ENCODE peak calls at places on chromosomes 12 and 14, in ten cellular contexts. One of them, this sample, is unnamed.

GRCh38 chr12:38053655-38054464 is 262.7 kb upstream of the ALG10B start:
- DNase-seq in NCI-H1417: peak; percentile 60
- DNase-seq in ELR: no peak
- DNase-seq in Calu3: peak; percentile 85
- DNase-seq in cardiac muscle cell: no peak
- DNase-seq in SW480: peak; percentile 54
- DNase-seq in hypothalamus: no peak
- DNase-seq in progenitor cell of endocrine pancreas: no peak
- DNase-seq in kidney: peak; percentile 82
- DNase-seq in activated naive CD8-positive, alpha-beta T cell treated with anti-CD3 and anti-CD28 coated beads, Interleukin-2, amount 50 U/mL, for 24 hours: no peak
- DNase-seq in this sample: peak; percentile 52

GRCh38 chr12:32451816-32452215 is 52.5 kb downstream of the FGD4 start:
- DNase-seq in NCI-H1417: no peak
- DNase-seq in SW480: no peak
- DNase-seq in kidney: no peak
- DNase-seq in Calu3: no peak
- DNase-seq in hypothalamus: no peak
- DNase-seq in progenitor cell of endocrine pancreas: no peak
- DNase-seq in cardiac muscle cell: no peak
- DNase-seq in activated naive CD8-positive, alpha-beta T cell treated with anti-CD3 and anti-CD28 coated beads, Interleukin-2, amount 50 U/mL, for 24 hours: no peak
- DNase-seq in ELR: no peak
- DNase-seq in this sample: no peak

GRCh38 chr12:34399631-34400422 is 377.5 kb downstream of the ALG10 start:
- DNase-seq in cardiac muscle cell: no peak
- DNase-seq in ELR: no peak
- DNase-seq in Calu3: no peak
- DNase-seq in hypothalamus: no peak
- DNase-seq in NCI-H1417: no peak
- DNase-seq in activated naive CD8-positive, alpha-beta T cell treated with anti-CD3 and anti-CD28 coated beads, Interleukin-2, amount 50 U/mL, for 24 hours: no peak
- DNase-seq in kidney: peak; percentile 43
- DNase-seq in SW480: no peak
- DNase-seq in progenitor cell of endocrine pancreas: peak; percentile 10
- DNase-seq in this sample: no peak

GRCh38 chr14:49679271-49679670 is 8.7 kb downstream of the POLE2 start:
- DNase-seq in cardiac muscle cell: no peak
- DNase-seq in NCI-H1417: no peak
- DNase-seq in Calu3: no peak
- DNase-seq in kidney: no peak
- DNase-seq in activated naive CD8-positive, alpha-beta T cell treated with anti-CD3 and anti-CD28 coated beads, Interleukin-2, amount 50 U/mL, for 24 hours: no peak
- DNase-seq in ELR: peak; percentile 49
- DNase-seq in progenitor cell of endocrine pancreas: no peak
- DNase-seq in SW480: no peak
- DNase-seq in hypothalamus: no peak
- DNase-seq in this sample: peak; percentile 60

GRCh38 chr12:109512608-109513007 is 35.2 kb downstream of the UBE3B start:
- DNase-seq in ELR: no peak
- DNase-seq in progenitor cell of endocrine pancreas: no peak
- DNase-seq in Calu3: no peak
- DNase-seq in cardiac muscle cell: no peak
- DNase-seq in kidney: no peak
- DNase-seq in activated naive CD8-positive, alpha-beta T cell treated with anti-CD3 and anti-CD28 coated beads, Interleukin-2, amount 50 U/mL, for 24 hours: no peak
- DNase-seq in NCI-H1417: peak; percentile 27
- DNase-seq in hypothalamus: no peak
- DNase-seq in SW480: no peak
- DNase-seq in this sample: no peak

GRCh38 chr12:128365032-128365431 is 98.1 kb downstream of the TMEM132C start:
- DNase-seq in kidney: no peak
- DNase-seq in cardiac muscle cell: no peak
- DNase-seq in progenitor cell of endocrine pancreas: no peak
- DNase-seq in ELR: no peak
- DNase-seq in Calu3: no peak
- DNase-seq in hypothalamus: no peak
- DNase-seq in SW480: no peak
- DNase-seq in NCI-H1417: no peak
- DNase-seq in activated naive CD8-positive, alpha-beta T cell treated with anti-CD3 and anti-CD28 coated beads, Interleukin-2, amount 50 U/mL, for 24 hours: no peak
- DNase-seq in this sample: no peak

GRCh38 chr12:21913823-21914222 is 27.4 kb downstream of the ABCC9 start:
- DNase-seq in activated naive CD8-positive, alpha-beta T cell treated with anti-CD3 and anti-CD28 coated beads, Interleukin-2, amount 50 U/mL, for 24 hours: no peak
- DNase-seq in ELR: no peak
- DNase-seq in kidney: no peak
- DNase-seq in hypothalamus: no peak
- DNase-seq in NCI-H1417: no peak
- DNase-seq in SW480: no peak
- DNase-seq in progenitor cell of endocrine pancreas: no peak
- DNase-seq in cardiac muscle cell: no peak
- DNase-seq in Calu3: no peak
- DNase-seq in this sample: no peak

GRCh38 chr12:13573698-13574321 is 377.3 kb downstream of the EMP1 start:
- DNase-seq in cardiac muscle cell: no peak
- DNase-seq in hypothalamus: no peak
- DNase-seq in progenitor cell of endocrine pancreas: no peak
- DNase-seq in ELR: peak; percentile 80
- DNase-seq in SW480: peak; percentile 63
- DNase-seq in kidney: no peak
- DNase-seq in NCI-H1417: no peak
- DNase-seq in activated naive CD8-positive, alpha-beta T cell treated with anti-CD3 and anti-CD28 coated beads, Interleukin-2, amount 50 U/mL, for 24 hours: no peak
- DNase-seq in Calu3: peak; percentile 7
- DNase-seq in this sample: peak; percentile 17

GRCh38 chr12:117361312-117361670 is at the start of gene NOS1:
- DNase-seq in SW480: no peak
- DNase-seq in kidney: no peak
- DNase-seq in cardiac muscle cell: peak; percentile 13
- DNase-seq in NCI-H1417: peak; percentile 34
- DNase-seq in Calu3: no peak
- DNase-seq in ELR: no peak
- DNase-seq in activated naive CD8-positive, alpha-beta T cell treated with anti-CD3 and anti-CD28 coated beads, Interleukin-2, amount 50 U/mL, for 24 hours: no peak
- DNase-seq in hypothalamus: no peak
- DNase-seq in progenitor cell of endocrine pancreas: no peak
- DNase-seq in this sample: no peak

GRCh38 chr14:101817511-101818001 is 56.0 kb downstream of the PPP2R5C start:
- DNase-seq in NCI-H1417: no peak
- DNase-seq in activated naive CD8-positive, alpha-beta T cell treated with anti-CD3 and anti-CD28 coated beads, Interleukin-2, amount 50 U/mL, for 24 hours: no peak
- DNase-seq in kidney: no peak
- DNase-seq in ELR: no peak
- DNase-seq in SW480: no peak
- DNase-seq in Calu3: no peak
- DNase-seq in cardiac muscle cell: no peak
- DNase-seq in progenitor cell of endocrine pancreas: no peak
- DNase-seq in hypothalamus: no peak
- DNase-seq in this sample: no peak

GRCh38 chr14:69355955-69356321 is 42.2 kb downstream of the ERH start:
- DNase-seq in progenitor cell of endocrine pancreas: no peak
- DNase-seq in hypothalamus: no peak
- DNase-seq in cardiac muscle cell: no peak
- DNase-seq in kidney: no peak
- DNase-seq in ELR: peak; percentile 16
- DNase-seq in activated naive CD8-positive, alpha-beta T cell treated with anti-CD3 and anti-CD28 coated beads, Interleukin-2, amount 50 U/mL, for 24 hours: no peak
- DNase-seq in Calu3: no peak
- DNase-seq in SW480: no peak
- DNase-seq in NCI-H1417: no peak
- DNase-seq in this sample: peak; percentile 34

GRCh38 chr14:78509516-78509915 is 339.3 kb downstream of the NRXN3 start:
- DNase-seq in ELR: no peak
- DNase-seq in activated naive CD8-positive, alpha-beta T cell treated with anti-CD3 and anti-CD28 coated beads, Interleukin-2, amount 50 U/mL, for 24 hours: no peak
- DNase-seq in progenitor cell of endocrine pancreas: no peak
- DNase-seq in hypothalamus: no peak
- DNase-seq in kidney: no peak
- DNase-seq in NCI-H1417: no peak
- DNase-seq in Calu3: no peak
- DNase-seq in SW480: peak; percentile 9
- DNase-seq in cardiac muscle cell: no peak
- DNase-seq in this sample: no peak

GRCh38 chr12:104576980-104577925 is 120.5 kb downstream of the CHST11 start:
- DNase-seq in ELR: peak; percentile 87
- DNase-seq in SW480: no peak
- DNase-seq in kidney: no peak
- DNase-seq in hypothalamus: no peak
- DNase-seq in Calu3: no peak
- DNase-seq in NCI-H1417: no peak
- DNase-seq in progenitor cell of endocrine pancreas: no peak
- DNase-seq in cardiac muscle cell: no peak
- DNase-seq in activated naive CD8-positive, alpha-beta T cell treated with anti-CD3 and anti-CD28 coated beads, Interleukin-2, amount 50 U/mL, for 24 hours: no peak
- DNase-seq in this sample: peak; percentile 77

GRCh38 chr14:51738754-51739153 is 87.0 kb downstream of the FRMD6 start:
- DNase-seq in hypothalamus: no peak
- DNase-seq in SW480: peak; percentile 11
- DNase-seq in kidney: no peak
- DNase-seq in NCI-H1417: no peak
- DNase-seq in progenitor cell of endocrine pancreas: no peak
- DNase-seq in cardiac muscle cell: no peak
- DNase-seq in Calu3: peak; percentile 4
- DNase-seq in ELR: no peak
- DNase-seq in activated naive CD8-positive, alpha-beta T cell treated with anti-CD3 and anti-CD28 coated beads, Interleukin-2, amount 50 U/mL, for 24 hours: no peak
- DNase-seq in this sample: no peak

GRCh38 chr12:1882405-1882804 is 36.0 kb downstream of the CACNA2D4 start:
- DNase-seq in activated naive CD8-positive, alpha-beta T cell treated with anti-CD3 and anti-CD28 coated beads, Interleukin-2, amount 50 U/mL, for 24 hours: no peak
- DNase-seq in cardiac muscle cell: no peak
- DNase-seq in ELR: no peak
- DNase-seq in SW480: no peak
- DNase-seq in NCI-H1417: no peak
- DNase-seq in Calu3: no peak
- DNase-seq in hypothalamus: no peak
- DNase-seq in progenitor cell of endocrine pancreas: no peak
- DNase-seq in kidney: no peak
- DNase-seq in this sample: no peak

GRCh38 chr12:122793685-122794106 is 19.3 kb downstream of the CCDC62 start:
- DNase-seq in cardiac muscle cell: peak; percentile 61
- DNase-seq in ELR: peak; percentile 76
- DNase-seq in activated naive CD8-positive, alpha-beta T cell treated with anti-CD3 and anti-CD28 coated beads, Interleukin-2, amount 50 U/mL, for 24 hours: no peak
- DNase-seq in NCI-H1417: peak; percentile 77
- DNase-seq in SW480: peak; percentile 48
- DNase-seq in kidney: no peak
- DNase-seq in Calu3: peak; percentile 18
- DNase-seq in progenitor cell of endocrine pancreas: no peak
- DNase-seq in hypothalamus: no peak
- DNase-seq in this sample: peak; percentile 50

GRCh38 chr12:93818488-93819047 is 141.4 kb downstream of the CRADD start:
- DNase-seq in SW480: no peak
- DNase-seq in cardiac muscle cell: no peak
- DNase-seq in progenitor cell of endocrine pancreas: no peak
- DNase-seq in NCI-H1417: no peak
- DNase-seq in activated naive CD8-positive, alpha-beta T cell treated with anti-CD3 and anti-CD28 coated beads, Interleukin-2, amount 50 U/mL, for 24 hours: no peak
- DNase-seq in hypothalamus: no peak
- DNase-seq in Calu3: no peak
- DNase-seq in kidney: peak; percentile 72
- DNase-seq in ELR: no peak
- DNase-seq in this sample: no peak

GRCh38 chr12:9634177-9634803 is 26.6 kb upstream of the KLRB1 start:
- DNase-seq in progenitor cell of endocrine pancreas: peak; percentile 58
- DNase-seq in activated naive CD8-positive, alpha-beta T cell treated with anti-CD3 and anti-CD28 coated beads, Interleukin-2, amount 50 U/mL, for 24 hours: peak; percentile 84
- DNase-seq in cardiac muscle cell: peak; percentile 64
- DNase-seq in hypothalamus: no peak
- DNase-seq in Calu3: peak; percentile 72
- DNase-seq in NCI-H1417: peak; percentile 71
- DNase-seq in kidney: no peak
- DNase-seq in ELR: peak; percentile 68
- DNase-seq in SW480: peak; percentile 44
- DNase-seq in this sample: peak; percentile 54

GRCh38 chr12:70443274-70443673 is 77.2 kb downstream of the KCNMB4 start:
- DNase-seq in NCI-H1417: no peak
- DNase-seq in cardiac muscle cell: no peak
- DNase-seq in progenitor cell of endocrine pancreas: no peak
- DNase-seq in Calu3: no peak
- DNase-seq in activated naive CD8-positive, alpha-beta T cell treated with anti-CD3 and anti-CD28 coated beads, Interleukin-2, amount 50 U/mL, for 24 hours: no peak
- DNase-seq in SW480: no peak
- DNase-seq in hypothalamus: no peak
- DNase-seq in kidney: no peak
- DNase-seq in ELR: peak; percentile 40
- DNase-seq in this sample: peak; percentile 69

GRCh38 chr12:64469455-64470142 is 17.7 kb downstream of the TBK1 start:
- DNase-seq in ELR: no peak
- DNase-seq in progenitor cell of endocrine pancreas: no peak
- DNase-seq in hypothalamus: no peak
- DNase-seq in activated naive CD8-positive, alpha-beta T cell treated with anti-CD3 and anti-CD28 coated beads, Interleukin-2, amount 50 U/mL, for 24 hours: no peak
- DNase-seq in cardiac muscle cell: no peak
- DNase-seq in Calu3: no peak
- DNase-seq in NCI-H1417: no peak
- DNase-seq in kidney: no peak
- DNase-seq in SW480: no peak
- DNase-seq in this sample: no peak

GRCh38 chr14:54366726-54367707 is 29.8 kb upstream of the CDKN3 start:
- DNase-seq in Calu3: peak; percentile 56
- DNase-seq in kidney: no peak
- DNase-seq in progenitor cell of endocrine pancreas: no peak
- DNase-seq in hypothalamus: peak; percentile 8
- DNase-seq in activated naive CD8-positive, alpha-beta T cell treated with anti-CD3 and anti-CD28 coated beads, Interleukin-2, amount 50 U/mL, for 24 hours: peak; percentile 18
- DNase-seq in cardiac muscle cell: peak; percentile 75
- DNase-seq in NCI-H1417: peak; percentile 67
- DNase-seq in ELR: peak; percentile 71
- DNase-seq in SW480: peak; percentile 57
- DNase-seq in this sample: peak; percentile 81

GRCh38 chr14:74573421-74574091 is 38.5 kb downstream of the LTBP2 start:
- DNase-seq in Calu3: peak; percentile 60
- DNase-seq in hypothalamus: no peak
- DNase-seq in kidney: no peak
- DNase-seq in NCI-H1417: no peak
- DNase-seq in SW480: peak; percentile 70
- DNase-seq in progenitor cell of endocrine pancreas: no peak
- DNase-seq in activated naive CD8-positive, alpha-beta T cell treated with anti-CD3 and anti-CD28 coated beads, Interleukin-2, amount 50 U/mL, for 24 hours: no peak
- DNase-seq in cardiac muscle cell: no peak
- DNase-seq in ELR: no peak
- DNase-seq in this sample: peak; percentile 61

GRCh38 chr12:67220065-67220464 is 49.1 kb upstream of the CAND1 start:
- DNase-seq in ELR: peak; percentile 3
- DNase-seq in activated naive CD8-positive, alpha-beta T cell treated with anti-CD3 and anti-CD28 coated beads, Interleukin-2, amount 50 U/mL, for 24 hours: no peak
- DNase-seq in kidney: no peak
- DNase-seq in progenitor cell of endocrine pancreas: no peak
- DNase-seq in SW480: no peak
- DNase-seq in NCI-H1417: peak; percentile 56
- DNase-seq in hypothalamus: no peak
- DNase-seq in Calu3: peak; percentile 40
- DNase-seq in cardiac muscle cell: no peak
- DNase-seq in this sample: peak; percentile 10

GRCh38 chr14:70640938-70641547 is 673 bp upstream of the TTC9 start:
- DNase-seq in Calu3: peak; percentile 40
- DNase-seq in activated naive CD8-positive, alpha-beta T cell treated with anti-CD3 and anti-CD28 coated beads, Interleukin-2, amount 50 U/mL, for 24 hours: peak; percentile 52
- DNase-seq in progenitor cell of endocrine pancreas: no peak
- DNase-seq in kidney: peak; percentile 67
- DNase-seq in SW480: peak; percentile 83
- DNase-seq in NCI-H1417: peak; percentile 89
- DNase-seq in hypothalamus: no peak
- DNase-seq in ELR: peak; percentile 45
- DNase-seq in cardiac muscle cell: no peak
- DNase-seq in this sample: peak; percentile 41

GRCh38 chr12:6554168-6554989 is 1.5 kb downstream of the IFFO1 start:
- DNase-seq in Calu3: peak; percentile 69
- DNase-seq in activated naive CD8-positive, alpha-beta T cell treated with anti-CD3 and anti-CD28 coated beads, Interleukin-2, amount 50 U/mL, for 24 hours: peak; percentile 82
- DNase-seq in progenitor cell of endocrine pancreas: peak; percentile 87
- DNase-seq in kidney: peak; percentile 88
- DNase-seq in SW480: peak; percentile 67
- DNase-seq in hypothalamus: peak; percentile 69
- DNase-seq in NCI-H1417: peak; percentile 58
- DNase-seq in cardiac muscle cell: peak; percentile 90
- DNase-seq in ELR: peak; percentile 92
- DNase-seq in this sample: peak; percentile 88

GRCh38 chr14:54312166-54312801 is 84.5 kb upstream of the CDKN3 start:
- DNase-seq in SW480: peak; percentile 13
- DNase-seq in progenitor cell of endocrine pancreas: no peak
- DNase-seq in Calu3: peak; percentile 78
- DNase-seq in activated naive CD8-positive, alpha-beta T cell treated with anti-CD3 and anti-CD28 coated beads, Interleukin-2, amount 50 U/mL, for 24 hours: no peak
- DNase-seq in hypothalamus: no peak
- DNase-seq in cardiac muscle cell: no peak
- DNase-seq in kidney: no peak
- DNase-seq in ELR: peak; percentile 98
- DNase-seq in NCI-H1417: no peak
- DNase-seq in this sample: peak; percentile 99

GRCh38 chr12:6523708-6524107 is 10.6 kb upstream of the GAPDH start:
- DNase-seq in kidney: no peak
- DNase-seq in ELR: no peak
- DNase-seq in Calu3: no peak
- DNase-seq in hypothalamus: no peak
- DNase-seq in progenitor cell of endocrine pancreas: no peak
- DNase-seq in cardiac muscle cell: no peak
- DNase-seq in activated naive CD8-positive, alpha-beta T cell treated with anti-CD3 and anti-CD28 coated beads, Interleukin-2, amount 50 U/mL, for 24 hours: no peak
- DNase-seq in NCI-H1417: no peak
- DNase-seq in SW480: no peak
- DNase-seq in this sample: no peak

GRCh38 chr12:24950231-24950834 is 1.4 kb upstream of the BCAT1 start:
- DNase-seq in NCI-H1417: peak; percentile 32
- DNase-seq in progenitor cell of endocrine pancreas: no peak
- DNase-seq in kidney: no peak
- DNase-seq in ELR: no peak
- DNase-seq in hypothalamus: no peak
- DNase-seq in Calu3: no peak
- DNase-seq in cardiac muscle cell: peak; percentile 46
- DNase-seq in SW480: no peak
- DNase-seq in activated naive CD8-positive, alpha-beta T cell treated with anti-CD3 and anti-CD28 coated beads, Interleukin-2, amount 50 U/mL, for 24 hours: no peak
- DNase-seq in this sample: no peak

This sample was measured in M059J.